ENCODE peak calls at places on chromosomes 13 and 19, in four cellular contexts. I, L, N and H are unnamed samples.
A peak's percentile ranks its signal among the peaks of the same experiment; 100 is the strongest.

GRCh38 chr13:49220035-49220855 is at the start of gene MLNR:
- DNase-seq in I (peak; percentile 38), L (peak; percentile 39), N (no peak), H (no peak)

GRCh38 chr13:52949744-52950143 is 78.9 kb upstream of the OLFM4 start:
- DNase-seq in I (no peak), L (no peak), N (no peak), H (no peak)

GRCh38 chr13:50616101-50616500 is 227.4 kb downstream of the DLEU7 start:
- DNase-seq in I (peak; percentile 34), L (no peak), N (no peak), H (no peak)

GRCh38 chr19:3024509-3024869 is 4.6 kb downstream of the TLE2 start:
- DNase-seq in I (peak; percentile 29), L (no peak), N (no peak), H (no peak)

GRCh38 chr13:24709186-24709913 is 29.1 kb downstream of the ATP12A start:
- DNase-seq in I (no peak), L (no peak), N (no peak), H (no peak)

GRCh38 chr13:32228330-32229041 is 86.7 kb downstream of the ZAR1L start:
- DNase-seq in I (peak; percentile 36), L (no peak), N (no peak), H (peak; percentile 35)

GRCh38 chr19:50981587-50982146 is 2.0 kb downstream of the KLK7 start:
- DNase-seq in I (no peak), L (no peak), N (no peak), H (no peak)

GRCh38 chr19:16078311-16078758 is 2.0 kb downstream of the TPM4 start:
- DNase-seq in I (peak; percentile 87), L (no peak), N (peak; percentile 42), H (no peak)

GRCh38 chr13:50993908-50994307 is 84.3 kb downstream of the RNASEH2B start:
- DNase-seq in I (no peak), L (no peak), N (no peak), H (no peak)

GRCh38 chr19:12596927-12597548 is 13.6 kb downstream of the ZNF490 start:
- DNase-seq in I (no peak), L (no peak), N (no peak), H (no peak)

GRCh38 chr19:40411958-40412499 is 1.1 kb downstream of the PRX start:
- DNase-seq in I (no peak), L (no peak), N (no peak), H (no peak)

GRCh38 chr19:35120898-35121297 is 5.3 kb downstream of the FXYD3 start:
- DNase-seq in I (no peak), L (no peak), N (no peak), H (peak; percentile 80)

GRCh38 chr19:39332293-39332692 is 3.5 kb downstream of the GMFG start:
- DNase-seq in I (no peak), L (no peak), N (no peak), H (no peak)

GRCh38 chr13:94481966-94482365 is 2.5 kb upstream of the DCT start:
- DNase-seq in I (peak; percentile 50), L (peak; percentile 10), N (no peak), H (peak; percentile 68)

DNA sequence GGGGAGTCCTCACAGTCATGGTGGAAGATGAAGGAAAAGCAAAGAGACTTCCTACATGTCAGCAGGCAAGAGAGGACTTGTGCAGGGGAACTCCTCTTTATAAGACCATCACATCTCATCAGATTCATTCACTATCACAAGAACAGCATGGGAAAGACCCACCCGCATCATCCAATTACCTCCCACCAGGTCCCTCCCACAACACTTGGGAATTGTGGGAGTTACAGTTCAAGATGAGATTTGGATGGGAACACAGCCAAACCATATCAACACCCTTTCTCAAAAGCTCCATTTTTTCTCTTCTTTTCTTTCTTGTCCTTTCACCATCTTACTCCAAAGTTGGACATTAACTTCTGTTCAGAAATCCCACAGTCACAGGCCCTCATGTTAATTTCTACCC is 4.7 kb upstream of the LRP3 start:
- DNase-seq in I (no peak), L (no peak), N (no peak), H (no peak)
- TF ChIP-seq CTCF in I (no peak), L (no peak), N (no peak), H (no peak)

DNA sequence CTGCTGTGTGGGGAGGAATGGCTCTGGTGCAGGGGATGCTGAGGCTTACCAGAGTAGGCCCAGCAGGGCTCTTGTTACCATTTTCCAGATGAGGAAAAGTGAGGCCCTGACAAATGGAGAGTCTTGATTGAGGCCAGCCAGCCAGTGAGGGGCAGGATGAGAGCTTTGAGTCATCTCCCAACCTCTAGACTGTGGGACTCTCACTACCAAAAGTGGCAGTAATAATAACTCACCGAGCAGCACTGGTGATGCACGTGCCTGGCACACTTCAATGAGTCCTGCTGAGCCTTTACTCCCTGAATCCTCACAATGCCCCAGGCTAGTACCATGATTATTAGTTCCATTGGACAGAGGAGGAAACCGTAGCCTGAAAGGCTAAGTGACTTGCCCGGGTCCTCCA is 7.8 kb downstream of the CIC start:
- DNase-seq in I (peak; percentile 73), L (no peak), N (no peak), H (peak; percentile 29)
- TF ChIP-seq CTCF in I (no peak), L (no peak), N (no peak), H (no peak)

DNA sequence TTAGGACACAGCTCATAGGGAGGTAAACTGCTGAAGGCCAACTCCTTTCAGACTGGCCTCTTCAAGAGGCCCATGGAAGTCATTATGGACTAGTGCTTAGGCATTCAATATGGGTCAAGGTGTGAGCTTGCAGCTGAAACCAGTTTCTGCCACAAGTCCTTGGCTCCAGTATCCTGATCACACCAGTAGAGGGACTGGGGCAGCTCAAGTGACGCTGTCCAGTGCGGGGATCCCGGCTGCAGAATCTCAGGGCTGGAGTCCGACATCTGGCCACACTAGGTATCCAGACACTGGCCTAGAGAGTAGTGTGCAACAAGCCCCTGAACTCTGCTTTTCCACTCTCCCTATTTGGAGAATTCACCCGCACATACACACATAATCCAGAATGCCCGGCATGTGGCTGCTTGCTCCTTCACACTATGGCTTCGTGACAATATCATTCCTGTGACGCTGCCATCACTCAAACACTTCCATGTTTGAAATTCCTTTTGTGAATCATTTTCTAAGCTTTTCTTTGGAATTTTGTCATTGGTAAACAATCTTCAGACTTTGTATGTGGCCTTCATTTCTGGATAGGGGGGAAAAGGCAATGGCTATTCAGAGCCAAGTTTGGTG is 425.1 kb downstream of the EFNB2 start:
- DNase-seq in I (peak; percentile 49), L (no peak), N (no peak), H (no peak)
- TF ChIP-seq CTCF in I (peak; percentile 12), L (no peak), N (no peak), H (no peak)

GRCh38 chr19:19475845-19476828 is 39.2 kb downstream of the TSSK6 start:
- DNase-seq in I (peak; percentile 40), L (peak; percentile 16), N (no peak), H (peak; percentile 43)
- TF ChIP-seq CTCF in I (peak; percentile 54), L (peak; percentile 33), N (peak; percentile 49), H (peak; percentile 22)

DNA sequence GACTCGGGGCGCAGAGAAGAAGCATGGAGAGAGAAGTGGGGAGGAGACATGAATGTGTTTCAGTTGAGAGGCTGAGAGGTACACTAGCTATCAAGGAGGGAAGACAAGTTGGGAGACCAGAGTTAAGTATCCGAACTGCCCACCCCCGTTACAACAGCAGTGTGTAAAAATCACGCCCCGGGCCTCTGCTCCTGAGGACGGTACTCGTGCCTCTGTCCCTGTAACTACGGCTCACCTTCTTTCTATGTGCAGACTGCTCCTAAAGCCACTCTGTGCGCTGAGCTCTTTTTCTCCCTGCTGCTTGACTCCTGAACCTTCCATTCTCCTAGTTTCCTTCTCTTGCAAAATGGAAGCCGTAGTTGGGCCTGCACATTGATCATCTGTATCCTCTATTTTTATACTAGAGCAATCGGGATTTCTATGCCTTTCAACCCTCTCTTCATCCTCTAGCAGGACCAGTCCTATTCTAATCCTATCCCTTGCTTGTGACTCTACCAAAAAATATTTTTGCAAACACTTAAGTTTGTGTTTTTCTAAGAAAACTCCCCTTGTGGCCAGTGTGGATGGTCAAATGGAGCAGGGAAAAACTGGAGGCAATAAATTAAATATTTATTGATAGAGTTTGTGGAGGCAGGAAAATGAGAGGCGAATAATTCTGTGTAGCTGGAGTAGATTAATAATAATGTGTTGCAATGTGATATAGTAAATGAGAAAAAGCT is 569 bp downstream of the POLR1D start:
- DNase-seq in I (no peak), L (peak; percentile 8), N (no peak), H (no peak)
- TF ChIP-seq CTCF in I (no peak), L (no peak), N (no peak), H (no peak)

DNA sequence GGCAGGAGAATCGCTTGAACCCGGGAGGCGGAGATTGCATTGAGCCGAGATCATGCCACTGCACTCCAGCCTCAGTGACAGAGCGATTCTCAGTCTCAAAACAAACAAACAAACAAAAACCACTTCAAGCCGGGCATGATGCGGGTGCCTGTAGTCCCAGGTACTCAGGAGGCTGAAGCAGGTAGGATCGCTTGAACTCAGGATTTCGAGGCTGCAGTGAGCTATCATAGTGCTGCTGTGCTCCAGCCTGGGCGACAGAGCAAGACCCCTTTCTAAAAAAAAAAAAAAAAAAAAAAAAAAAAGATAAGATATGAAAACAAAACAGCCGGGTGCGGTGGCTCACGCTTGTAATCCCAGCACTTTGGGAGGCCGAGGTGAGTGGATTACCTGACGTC is 12.9 kb downstream of the PPP1R14A start:
- DNase-seq in I (no peak), L (no peak), N (no peak), H (no peak)
- TF ChIP-seq CTCF in I (no peak), L (no peak), N (no peak), H (no peak)